ENCODE peak calls at places on chromosomes 4 and X, in seven cellular contexts. One of them, this sample, is unnamed.

GRCh38 chrX:131985526-131986049 is 37.5 kb upstream of the STK26 start:
- DNase-seq in GM03348: no peak
- DNase-seq in endodermal cell: peak
- DNase-seq in head of caudate nucleus: no peak
- DNase-seq in DND-41: peak
- DNase-seq in NCI-H146: peak
- DNase-seq in ELR: no peak
- DNase-seq in this sample: no peak

GRCh38 chr4:48594185-48594584 is 104.1 kb downstream of the ZAR1 start:
- DNase-seq in ELR: no peak
- DNase-seq in NCI-H146: no peak
- DNase-seq in DND-41: no peak
- DNase-seq in head of caudate nucleus: no peak
- DNase-seq in GM03348: no peak
- DNase-seq in endodermal cell: peak
- DNase-seq in this sample: no peak

GRCh38 chr4:1491630-1492457 is 85.6 kb upstream of the NKX1-1 start:
- DNase-seq in head of caudate nucleus: no peak
- DNase-seq in NCI-H146: no peak
- DNase-seq in DND-41: no peak
- DNase-seq in ELR: no peak
- DNase-seq in endodermal cell: peak
- DNase-seq in GM03348: no peak
- DNase-seq in this sample: no peak

GRCh38 chr4:154528866-154529265 is 21.3 kb downstream of the PLRG1 start:
- DNase-seq in ELR: no peak
- DNase-seq in endodermal cell: no peak
- DNase-seq in head of caudate nucleus: no peak
- DNase-seq in GM03348: no peak
- DNase-seq in NCI-H146: no peak
- DNase-seq in DND-41: no peak
- DNase-seq in this sample: no peak

GRCh38 chrX:115948018-115948923 is 222.3 kb upstream of the AGTR2 start:
- DNase-seq in endodermal cell: peak
- DNase-seq in head of caudate nucleus: no peak
- DNase-seq in NCI-H146: peak
- DNase-seq in ELR: no peak
- DNase-seq in DND-41: no peak
- DNase-seq in GM03348: no peak
- DNase-seq in this sample: no peak

GRCh38 chr4:6423575-6423974 is 48.8 kb downstream of the PPP2R2C start:
- DNase-seq in GM03348: no peak
- DNase-seq in NCI-H146: no peak
- DNase-seq in head of caudate nucleus: no peak
- DNase-seq in DND-41: no peak
- DNase-seq in endodermal cell: no peak
- DNase-seq in ELR: no peak
- DNase-seq in this sample: no peak

GRCh38 chr4:70518269-70518668 is at the start of gene AMTN:
- DNase-seq in ELR: no peak
- DNase-seq in endodermal cell: no peak
- DNase-seq in NCI-H146: no peak
- DNase-seq in DND-41: no peak
- DNase-seq in head of caudate nucleus: no peak
- DNase-seq in GM03348: no peak
- DNase-seq in this sample: no peak

GRCh38 chr4:101050088-101050835 is 297.1 kb downstream of the PPP3CA start:
- DNase-seq in DND-41: no peak
- DNase-seq in head of caudate nucleus: no peak
- DNase-seq in NCI-H146: no peak
- DNase-seq in endodermal cell: no peak
- DNase-seq in ELR: no peak
- DNase-seq in GM03348: no peak
- DNase-seq in this sample: no peak

GRCh38 chrX:103878466-103879151 is 46.6 kb upstream of the RAB9B start:
- DNase-seq in endodermal cell: peak
- DNase-seq in DND-41: no peak
- DNase-seq in GM03348: peak
- DNase-seq in NCI-H146: no peak
- DNase-seq in ELR: peak
- DNase-seq in head of caudate nucleus: no peak
- DNase-seq in this sample: peak

GRCh38 chr4:121742794-121743193 is 22.2 kb downstream of the SMIM43 start:
- DNase-seq in head of caudate nucleus: no peak
- DNase-seq in ELR: no peak
- DNase-seq in NCI-H146: no peak
- DNase-seq in endodermal cell: no peak
- DNase-seq in GM03348: no peak
- DNase-seq in DND-41: no peak
- DNase-seq in this sample: no peak

This sample was measured in fibroblast of gingiva.